ENCODE peak calls at places on chromosomes 16 and 17, in eight cellular contexts. Q, P, Z, G, K, U, L and M are unnamed samples.

GRCh38 chr17:43092891-43093290 is 32.3 kb downstream of the BRCA1 start:
- DNase-seq in Q (no peak), P (no peak), Z (no peak), G (no peak), K (no peak), U (no peak), L (no peak), M (no peak)

GRCh38 chr17:307741-308507 is 44.7 kb downstream of the RPH3AL start:
- DNase-seq in Q (no peak), P (no peak), Z (no peak), G (no peak), K (no peak), U (peak), L (no peak), M (peak)

GRCh38 chr17:42409467-42410351 is 13.3 kb downstream of the CAVIN1 start:
- DNase-seq in Q (no peak), P (no peak), Z (no peak), G (no peak), K (no peak), U (peak), L (no peak), M (peak)

GRCh38 chr16:78523212-78523995 is 423.9 kb downstream of the WWOX start:
- DNase-seq in Q (no peak), P (peak), Z (no peak), G (no peak), K (no peak), U (no peak), L (no peak), M (no peak)

GRCh38 chr17:39261286-39261685 is 35.5 kb upstream of the STAC2 start:
- DNase-seq in Q (no peak), P (peak), Z (no peak), G (no peak), K (no peak), U (no peak), L (no peak), M (no peak)

GRCh38 chr16:87953308-87954208 is 2.3 kb downstream of the BANP start:
- DNase-seq in Q (no peak), P (no peak), Z (no peak), G (no peak), K (no peak), U (no peak), L (peak), M (no peak)

GRCh38 chr16:46717692-46718091 is 28.2 kb downstream of the ORC6 start:
- DNase-seq in Q (no peak), P (no peak), Z (no peak), G (no peak), K (no peak), U (no peak), L (no peak), M (no peak)

GRCh38 chr17:66533572-66533971 is 231.2 kb downstream of the PRKCA start:
- DNase-seq in Q (no peak), P (no peak), Z (no peak), G (no peak), K (peak), U (no peak), L (no peak), M (no peak)

GRCh38 chr17:63039342-63039741 is 73.3 kb downstream of the TANC2 start:
- DNase-seq in Q (no peak), P (peak), Z (no peak), G (no peak), K (no peak), U (no peak), L (no peak), M (no peak)

GRCh38 chr17:63095459-63095858 is 129.4 kb downstream of the TANC2 start:
- DNase-seq in Q (no peak), P (no peak), Z (no peak), G (no peak), K (no peak), U (no peak), L (no peak), M (no peak)

GRCh38 chr17:35889241-35889640 is 9.1 kb upstream of the CCL5 start:
- DNase-seq in Q (no peak), P (no peak), Z (no peak), G (no peak), K (no peak), U (no peak), L (no peak), M (no peak)

GRCh38 chr17:5793157-5793556 is 208.8 kb upstream of the NLRP1 start:
- DNase-seq in Q (no peak), P (no peak), Z (no peak), G (no peak), K (no peak), U (no peak), L (no peak), M (no peak)

GRCh38 chr17:80195671-80196529 is 24.2 kb downstream of the SGSH start:
- DNase-seq in Q (no peak), P (no peak), Z (peak), G (peak), K (peak), U (peak), L (no peak), M (no peak)

GRCh38 chr17:39270923-39271322 is 45.2 kb upstream of the STAC2 start:
- DNase-seq in Q (no peak), P (no peak), Z (no peak), G (no peak), K (no peak), U (no peak), L (peak), M (no peak)

GRCh38 chr17:17527534-17527933 is 31.3 kb upstream of the RASD1 start:
- DNase-seq in Q (no peak), P (no peak), Z (no peak), G (no peak), K (no peak), U (no peak), L (no peak), M (no peak)

GRCh38 chr17:81898029-81898866 is 3.8 kb upstream of the NPB start:
- DNase-seq in Q (no peak), P (no peak), Z (no peak), G (no peak), K (no peak), U (no peak), L (no peak), M (no peak)

GRCh38 chr17:45782889-45783592 is 1.1 kb upstream of the CRHR1 start:
- DNase-seq in Q (no peak), P (peak), Z (peak), G (no peak), K (peak), U (no peak), L (no peak), M (no peak)

GRCh38 chr17:53892222-53892621 is 69.5 kb downstream of the KIF2B start:
- DNase-seq in Q (no peak), P (no peak), Z (no peak), G (no peak), K (no peak), U (no peak), L (no peak), M (no peak)

GRCh38 chr16:35735403-35736251 is 2276.2 kb downstream of the TP53TG3F start:
- DNase-seq in Q (no peak), P (no peak), Z (no peak), G (no peak), K (no peak), U (no peak), L (no peak), M (no peak)

GRCh38 chr17:57874434-57875108 is 24.7 kb upstream of the MRPS23 start:
- DNase-seq in Q (no peak), P (no peak), Z (peak), G (no peak), K (peak), U (peak), L (peak), M (peak)